ENCODE peak calls at places on chromosomes 4 and X, in ten cellular contexts. S is stimulated activated CD8-positive, alpha-beta memory T cell treated with anti-CD3 and anti-CD28 coated beads, Interleukin-15, amount 100 ng/mL, for 24 hours; V is iris pigment epithelial cell; O is stimulated activated CD4-positive, alpha-beta T cell treated with anti-CD3 and anti-CD28 coated beads, Interleukin-15, amount 100 ng/mL, for 24 hours; N is NCI-H187 treated with DMSO at 0.1 percent for 48 hours; Q is GM04504; H is RPMI7951; G is DMS153; Y is ELF-1; F is astrocyte of the spinal cord. J is an unnamed sample.

GRCh38 chr4:183098080-183098722 is 856 bp upstream of the WWC2 start:
- DNase-seq in S (no peak), V (peak), O (peak), N (no peak), Q (peak), H (peak), G (no peak), Y (no peak), F (peak), J (no peak)

GRCh38 chr4:100372432-100372831 is 145.4 kb downstream of the EMCN start:
- DNase-seq in S (no peak), V (no peak), O (no peak), N (no peak), Q (no peak), H (no peak), G (no peak), Y (no peak), F (no peak), J (no peak)

GRCh38 chrX:84187501-84188319 is at the start of gene RPS6KA6:
- DNase-seq in S (no peak), V (peak), O (peak), N (no peak), Q (no peak), H (no peak), G (no peak), Y (peak), F (peak), J (no peak)

GRCh38 chrX:40152706-40153334 is 55.1 kb upstream of the BCOR start:
- DNase-seq in S (no peak), V (no peak), O (no peak), N (no peak), Q (no peak), H (peak), G (no peak), Y (peak), F (no peak), J (no peak)

GRCh38 chrX:20420058-20420457 is 153.3 kb upstream of the RPS6KA3 start:
- DNase-seq in S (no peak), V (no peak), O (no peak), N (no peak), Q (no peak), H (no peak), G (no peak), Y (no peak), F (no peak), J (no peak)

GRCh38 chr4:37805091-37805490 is 21.4 kb upstream of the PGM2 start:
- DNase-seq in S (no peak), V (no peak), O (no peak), N (peak), Q (no peak), H (peak), G (no peak), Y (no peak), F (no peak), J (no peak)

GRCh38 chr4:174437324-174437723 is 85.0 kb downstream of the HPGD start:
- DNase-seq in S (no peak), V (peak), O (no peak), N (no peak), Q (peak), H (peak), G (no peak), Y (no peak), F (peak), J (no peak)

GRCh38 chr4:177263818-177264217 is 45.9 kb upstream of the NEIL3 start:
- DNase-seq in S (no peak), V (no peak), O (no peak), N (no peak), Q (no peak), H (no peak), G (no peak), Y (no peak), F (no peak), J (no peak)

GRCh38 chr4:114642173-114642780 is 43.7 kb downstream of the UGT8 start:
- DNase-seq in S (no peak), V (no peak), O (no peak), N (no peak), Q (no peak), H (no peak), G (no peak), Y (no peak), F (no peak), J (no peak)

GRCh38 chr4:74056114-74056857 is 17.8 kb upstream of the CXCL3 start:
- DNase-seq in S (no peak), V (peak), O (no peak), N (no peak), Q (no peak), H (peak), G (no peak), Y (no peak), F (peak), J (no peak)

GRCh38 chrX:11100281-11101035 is 10.7 kb upstream of the HCCS start:
- DNase-seq in S (no peak), V (peak), O (no peak), N (no peak), Q (peak), H (peak), G (no peak), Y (peak), F (peak), J (no peak)

GRCh38 chr4:142406051-142406549 is 440.0 kb downstream of the INPP4B start:
- DNase-seq in S (no peak), V (peak), O (no peak), N (no peak), Q (no peak), H (peak), G (no peak), Y (peak), F (peak), J (no peak)

GRCh38 chr4:180101348-180102083 is 2141.7 kb upstream of the TENM3 start:
- DNase-seq in S (no peak), V (no peak), O (no peak), N (no peak), Q (no peak), H (no peak), G (no peak), Y (no peak), F (no peak), J (no peak)

GRCh38 chr4:80538276-80538926 is 202.9 kb downstream of the CFAP299 start:
- DNase-seq in S (no peak), V (peak), O (no peak), N (no peak), Q (no peak), H (no peak), G (no peak), Y (no peak), F (peak), J (no peak)

GRCh38 chr4:105605493-105605892 is 53.1 kb downstream of the ARHGEF38 start:
- DNase-seq in S (no peak), V (peak), O (no peak), N (no peak), Q (peak), H (peak), G (no peak), Y (no peak), F (peak), J (no peak)

J was measured in NCI-H1436 treated with DMSO at 0.1 percent for 48 hours.